ENCODE peak calls at places on chromosome 16, in four cellular contexts. K, B, J and C are unnamed samples. For H3K4me1, the result is how much of the 10 kb centered on the place peaks cover.

GRCh38 chr16:73956592-73957495 is 339.8 kb upstream of the PSMD7 start:
- DNase-seq in J (peak), B (peak), K (peak), C (peak)

GRCh38 chr16:80827007-80827406 is 22.6 kb upstream of the CDYL2 start:
- DNase-seq in B (no peak), J (no peak), K (no peak), C (no peak)

GRCh38 chr16:27326738-27327585 is 13.2 kb downstream of the IL4R start:
- DNase-seq in J (peak), K (peak), B (peak), C (peak)

GRCh38 chr16:19113577-19114358 is at the start of gene ITPRIPL2:
- DNase-seq in K (peak), B (peak), J (peak), C (peak)

GRCh38 chr16:69561901-69562300 is 3.9 kb upstream of the NFAT5 start:
- DNase-seq in B (peak), J (no peak), K (no peak), C (no peak)

GRCh38 chr16:75805946-75806345 is 79.7 kb upstream of the CPHXL start:
- DNase-seq in B (no peak), K (no peak), J (no peak), C (no peak)

GRCh38 chr16:30893082-30893743 is 664 bp downstream of the BCL7C start:
- DNase-seq in J (no peak), B (peak), K (no peak), C (no peak)

GRCh38 chr16:27698266-27698665 is 148.3 kb downstream of the KATNIP start:
- DNase-seq in K (no peak), J (no peak), B (no peak), C (no peak)

GRCh38 chr16:88116121-88116900 is 165.1 kb downstream of the BANP start:
- DNase-seq in B (no peak), K (no peak), J (no peak), C (peak)

GRCh38 chr16:23929237-23929636 is 93.5 kb downstream of the PRKCB start:
- DNase-seq in B (no peak), K (no peak), J (no peak), C (no peak)

GRCh38 chr16:24525970-24526559 is 13.3 kb upstream of the RBBP6 start:
- DNase-seq in K (peak), J (peak), B (peak), C (no peak)

GRCh38 chr16:74939688-74940087 is 45.2 kb downstream of the WDR59 start:
- DNase-seq in K (no peak), J (no peak), B (no peak), C (no peak)

GRCh38 chr16:73047536-73048291 is at the start of gene ZFHX3:
- DNase-seq in J (peak), B (peak), K (peak), C (peak)

GRCh38 chr16:28549301-28549899 is 4.3 kb upstream of the SGF29 start:
- DNase-seq in B (peak), J (peak), K (no peak), C (no peak)

GRCh38 chr16:50275428-50276127 is 9.2 kb downstream of the ADCY7 start:
- DNase-seq in K (no peak), J (no peak), B (no peak), C (peak)

GRCh38 chr16:67558859-67559258 is 3.5 kb upstream of the CTCF start:
- DNase-seq in B (no peak), J (no peak), K (no peak), C (no peak)

GRCh38 chr16:77434365-77435239 is at the start of gene ADAMTS18:
- DNase-seq in J (no peak), K (no peak), B (peak), C (no peak)

GRCh38 chr16:74936902-74937560 is 47.9 kb downstream of the WDR59 start:
- DNase-seq in J (no peak), K (no peak), B (peak), C (no peak)

GRCh38 chr16:24036614-24037013 is 200.8 kb downstream of the PRKCB start:
- DNase-seq in B (peak), K (peak), J (peak), C (no peak)

GRCh38 chr16:19858006-19858653 is 26.5 kb downstream of the GPRC5B start:
- DNase-seq in B (no peak), K (no peak), J (no peak), C (no peak)

GRCh38 chr16:11356573-11357331 is 11.5 kb downstream of the RMI2 start:
- DNase-seq in J (peak), B (peak), K (peak), C (peak)

GRCh38 chr16:48526058-48526957 is 83.7 kb downstream of the N4BP1 start:
- DNase-seq in B (peak), J (peak), K (no peak), C (no peak)

GRCh38 chr16:19938536-19938935 is 53.9 kb upstream of the GPRC5B start:
- DNase-seq in J (no peak), B (no peak), K (no peak), C (no peak)

GRCh38 chr16:353404-354285 is 1.1 kb upstream of the AXIN1 start:
- DNase-seq in J (no peak), B (no peak), K (no peak), C (peak)

GRCh38 chr16:70267516-70267915 is 15.8 kb upstream of the EXOSC6 start:
- DNase-seq in B (peak), K (no peak), J (no peak), C (no peak)

GRCh38 chr16:1707193-1707790 is 1.3 kb downstream of the MAPK8IP3 start:
- DNase-seq in K (no peak), B (peak), J (peak), C (no peak)

GRCh38 chr16:52451971-52452421 is 94.9 kb downstream of the TOX3 start:
- DNase-seq in J (no peak), B (peak), K (no peak), C (no peak)

GRCh38 chr16:87924041-87924851 is 12.1 kb downstream of the CA5A start:
- DNase-seq in J (peak), K (no peak), B (no peak), C (no peak)

GRCh38 chr16:67844441-67844840 is 2.3 kb upstream of the NUTF2 start:
- DNase-seq in K (no peak), J (no peak), B (no peak), C (no peak)

GRCh38 chr16:19168173-19169080 is at the start of gene SYT17:
- DNase-seq in J (peak), K (no peak), B (peak), C (peak)

GRCh38 chr16:62876133-62876532 is 839.9 kb upstream of the CDH8 start:
- DNase-seq in J (no peak), B (no peak), K (no peak), C (no peak)

GRCh38 chr16:55494994-55495421 is 13.9 kb upstream of the LPCAT2 start:
- DNase-seq in J (peak), K (peak), B (peak), C (no peak)

GRCh38 chr16:72848759-72849664 is 198.9 kb downstream of the ZFHX3 start:
- DNase-seq in J (peak), K (peak), B (peak), C (peak)

GRCh38 chr16:57172891-57173290 is 12.9 kb downstream of the PSME3IP1 start:
- DNase-seq in K (no peak), J (no peak), B (no peak), C (no peak)

GRCh38 chr16:57179429-57179828 is 6.4 kb downstream of the PSME3IP1 start:
- DNase-seq in J (no peak), B (no peak), K (no peak), C (no peak)

GRCh38 chr16:57178296-57178695 is 7.5 kb downstream of the PSME3IP1 start:
- DNase-seq in J (no peak), K (no peak), B (no peak), C (no peak)

GRCh38 chr16:57178793-57179212 is 7.0 kb downstream of the PSME3IP1 start:
- DNase-seq in K (no peak), J (no peak), B (no peak), C (no peak)

GRCh38 chr16:57175896-57176295 is 9.9 kb downstream of the PSME3IP1 start:
- DNase-seq in B (peak), K (no peak), J (no peak), C (no peak)
- H3K4me1 ChIP-seq in B (under half), K (under half), J (under half), C (under half)

GRCh38 chr16:8691728-8692127 is 17.3 kb downstream of the ABAT start:
- DNase-seq in J (no peak), K (no peak), B (no peak), C (no peak)

GRCh38 chr16:8686879-8687278 is 12.5 kb downstream of the ABAT start:
- DNase-seq in J (peak), B (no peak), K (no peak), C (no peak)

GRCh38 chr16:8686031-8686621 is 11.7 kb downstream of the ABAT start:
- DNase-seq in J (peak), B (no peak), K (no peak), C (peak)

GRCh38 chr16:8685617-8686016 is 11.2 kb downstream of the ABAT start:
- DNase-seq in K (no peak), B (no peak), J (no peak), C (no peak)

GRCh38 chr16:8689686-8690085 is 15.3 kb downstream of the ABAT start:
- DNase-seq in J (no peak), K (no peak), B (no peak), C (no peak)
- H3K4me1 ChIP-seq in J (under half), K (under half), B (under half), C (under half)

GRCh38 chr16:12433691-12434390 is 369.8 kb downstream of the CPPED1 start:
- DNase-seq in J (no peak), K (no peak), B (no peak), C (no peak)

GRCh38 chr16:12435730-12436129 is 368.0 kb downstream of the CPPED1 start:
- DNase-seq in J (no peak), B (no peak), K (no peak), C (no peak)

GRCh38 chr16:12434567-12434966 is 369.1 kb downstream of the CPPED1 start:
- DNase-seq in J (no peak), B (no peak), K (no peak), C (no peak)

GRCh38 chr16:12437761-12438440 is 365.8 kb downstream of the CPPED1 start:
- DNase-seq in J (no peak), K (no peak), B (no peak), C (no peak)

DNA sequence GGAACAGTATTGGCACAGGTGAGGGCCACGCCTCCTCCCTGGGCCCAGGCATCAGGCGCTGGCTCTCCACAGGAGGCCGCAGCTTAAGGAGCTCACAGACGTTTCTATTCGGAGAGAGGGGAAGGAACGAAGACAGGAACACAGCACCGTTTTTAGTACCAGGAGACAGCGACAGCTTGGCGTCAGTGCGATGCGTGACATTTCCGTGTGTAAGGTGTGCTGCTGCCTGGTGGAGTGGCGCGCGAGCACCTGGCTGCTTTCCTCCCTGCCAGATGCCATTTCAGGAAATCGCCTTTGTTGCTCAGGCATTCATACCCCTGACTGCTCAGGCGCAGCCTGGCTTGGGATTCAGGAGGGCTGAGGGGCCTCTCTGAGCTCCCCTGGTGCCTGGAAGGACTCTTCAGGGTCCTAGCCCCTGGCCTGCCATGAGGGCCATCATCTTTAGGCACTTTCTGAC is 367.5 kb downstream of the CPPED1 start:
- DNase-seq in J (peak), K (no peak), B (no peak), C (no peak)
- H3K4me1 ChIP-seq in J (under half), K (under half), B (under half), C (under half)

DNA sequence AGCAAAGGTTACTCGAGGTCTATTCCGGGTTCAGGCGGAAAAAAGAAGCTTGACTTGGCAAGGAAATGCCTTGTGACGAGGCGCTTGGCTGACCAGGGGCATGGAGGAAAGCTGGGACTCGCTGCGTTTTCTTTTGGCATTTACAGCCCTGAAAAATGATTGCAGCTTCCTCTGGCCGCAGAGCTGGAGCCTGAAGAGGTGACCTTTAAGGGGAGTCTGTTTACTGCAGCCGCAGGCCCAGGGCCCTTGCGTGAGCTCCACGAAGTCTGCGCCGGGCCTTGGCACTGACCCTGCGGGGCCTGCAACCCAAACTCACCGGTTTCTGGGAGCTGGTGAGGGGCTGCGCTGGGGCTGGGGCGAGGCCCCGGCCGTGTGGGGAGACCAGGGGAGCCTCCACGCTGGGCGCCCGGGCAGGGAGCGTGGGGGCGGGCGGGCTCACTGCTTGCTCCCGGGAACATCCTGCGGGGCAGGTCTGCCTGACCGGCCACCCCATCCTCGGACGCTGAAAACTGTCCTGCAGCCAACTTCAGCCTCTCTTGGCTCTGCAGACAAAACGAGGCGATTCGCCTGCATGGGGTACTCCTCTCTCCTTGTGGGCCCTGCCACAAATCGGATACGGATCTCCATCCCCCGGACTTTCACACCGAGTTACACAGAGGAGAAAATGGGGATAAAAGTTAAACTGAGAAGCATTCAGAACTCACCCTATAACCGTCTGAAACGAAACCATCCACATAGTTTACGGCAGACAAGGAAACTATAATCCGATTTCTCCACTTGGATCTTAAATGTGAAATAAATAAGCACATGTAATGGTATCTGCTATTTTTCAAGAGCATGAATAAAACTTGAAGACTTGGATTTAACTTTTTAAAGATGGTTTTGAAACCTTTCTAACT is 206.3 kb upstream of the FOXF1 start:
- DNase-seq in J (no peak), B (no peak), K (peak), C (no peak)
- H3K4me1 ChIP-seq in J (under half), B (under half), K (under half), C (under half)

GRCh38 chr16:4701791-4702465 is 8.6 kb downstream of the NUDT16L1 start:
- DNase-seq in K (no peak), J (no peak), B (peak), C (peak)
- H3K4me1 ChIP-seq in K (under half), J (under half), B (under half), C (under half)

GRCh38 chr16:85361441-85362118 is 249.3 kb upstream of the CIBAR2 start:
- DNase-seq in J (peak), K (no peak), B (peak), C (no peak)

GRCh38 chr16:85358704-85359146 is 246.5 kb upstream of the CIBAR2 start:
- DNase-seq in K (no peak), J (no peak), B (no peak), C (no peak)

GRCh38 chr16:85359147-85359822 is 247.0 kb upstream of the CIBAR2 start:
- DNase-seq in J (no peak), B (peak), K (no peak), C (no peak)

GRCh38 chr16:85362443-85362842 is 250.2 kb upstream of the CIBAR2 start:
- DNase-seq in B (no peak), J (no peak), K (no peak), C (no peak)

DNA sequence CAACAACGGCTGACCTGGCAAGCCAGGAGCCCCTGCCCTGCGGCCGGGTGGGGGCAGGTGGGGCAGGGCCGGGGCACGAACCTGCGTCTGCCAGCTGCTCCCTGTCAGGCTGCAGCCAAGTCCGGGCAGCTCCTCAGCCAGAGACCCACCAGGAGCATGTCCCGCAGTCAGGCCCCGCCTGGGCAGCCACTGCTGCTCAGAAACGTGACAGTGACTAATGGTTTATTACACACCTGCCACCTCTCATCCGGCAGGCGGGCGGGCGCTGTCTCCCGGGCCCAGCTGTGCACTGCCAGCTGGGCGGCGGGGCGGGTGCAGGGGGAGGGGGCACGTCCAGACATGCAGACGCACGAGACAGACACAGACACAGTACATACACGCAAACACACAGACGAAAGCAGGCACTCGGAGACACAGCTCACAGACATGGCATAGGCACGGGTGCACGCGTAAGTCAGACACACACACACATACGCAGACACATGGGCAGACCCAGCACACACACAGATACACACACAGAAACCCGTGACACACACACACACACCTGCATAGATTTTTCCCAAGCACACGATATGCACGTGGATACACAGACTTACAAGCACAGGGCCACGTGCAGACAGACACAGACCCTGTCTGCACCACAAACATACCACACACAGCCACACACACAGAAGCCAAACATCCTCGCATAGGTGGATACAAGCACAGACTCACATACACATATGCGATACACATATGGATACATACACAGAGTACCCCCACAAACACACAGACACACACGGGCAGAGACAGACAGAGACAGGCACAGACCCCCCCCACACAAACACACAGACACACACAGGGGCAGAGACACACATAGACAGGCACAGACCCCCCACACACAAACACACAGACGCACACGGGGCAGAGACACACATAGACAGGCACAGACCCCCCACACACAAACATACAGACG is 248.3 kb upstream of the CIBAR2 start:
- DNase-seq in B (peak), K (no peak), J (peak), C (no peak)
- H3K4me1 ChIP-seq in B (half or more), K (under half), J (under half), C (under half)

DNA sequence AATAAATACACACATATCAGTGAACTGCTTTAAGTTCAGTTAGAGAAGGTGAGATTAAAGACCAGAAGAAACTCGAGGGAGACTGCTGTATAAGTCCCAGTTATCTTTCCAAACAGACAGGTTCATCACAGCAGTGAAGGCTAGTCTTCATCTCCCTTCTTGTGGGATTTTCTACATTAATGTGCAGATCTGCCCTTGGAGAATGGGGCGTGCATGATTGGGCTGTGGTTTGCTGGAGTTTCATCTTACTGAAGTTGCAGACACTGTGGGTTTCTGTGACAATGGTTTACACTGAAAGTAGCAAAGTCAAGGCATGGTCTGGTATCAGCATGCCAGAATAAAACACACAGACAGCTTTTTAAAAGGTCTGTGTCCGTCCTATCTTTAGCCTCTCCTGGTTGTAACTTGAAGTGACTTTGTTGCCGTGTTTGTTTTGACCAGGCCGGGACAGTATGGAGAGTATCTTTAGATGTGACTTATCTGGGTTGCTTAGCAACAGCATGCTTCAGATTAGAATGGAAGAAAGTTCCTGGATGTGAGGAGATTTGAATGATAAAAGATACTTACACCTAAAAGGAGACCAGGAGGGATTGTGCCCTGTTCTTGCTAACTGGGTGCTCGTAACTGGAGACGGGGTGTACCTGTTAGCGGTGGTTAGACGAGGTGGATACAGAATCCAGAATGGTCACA is 16.1 kb downstream of the NAA60 start:
- DNase-seq in K (no peak), J (no peak), B (peak), C (no peak)
- H3K4me1 ChIP-seq in K (under half), J (half or more), B (under half), C (half or more)

GRCh38 chr16:81850197-81850944 is 71.3 kb downstream of the PLCG2 start:
- DNase-seq in J (no peak), K (no peak), B (no peak), C (no peak)
- H3K4me1 ChIP-seq in J (under half), K (under half), B (under half), C (under half)